ENCODE peak calls at places on chromosomes 16 and 17, in seven cellular contexts. M, X, E, W, S, Q and J are unnamed samples.

GRCh38 chr16:84603115-84603816 is 14.6 kb downstream of the COTL1 start:
- DNase-seq in M (peak), X (peak), E (peak), W (no peak), S (peak), Q (no peak), J (peak)

GRCh38 chr16:68059804-68060203 is 25.4 kb upstream of the NFATC3 start:
- DNase-seq in M (no peak), X (no peak), E (no peak), W (no peak), S (no peak), Q (no peak), J (no peak)

GRCh38 chr17:71792966-71793365 is 327.9 kb upstream of the SOX9 start:
- DNase-seq in M (no peak), X (no peak), E (no peak), W (no peak), S (no peak), Q (no peak), J (no peak)

GRCh38 chr17:27247071-27247957 is 46.6 kb upstream of the WSB1 start:
- DNase-seq in M (peak), X (peak), E (peak), W (peak), S (no peak), Q (no peak), J (peak)

GRCh38 chr17:39357488-39357887 is 43.9 kb downstream of the FBXL20 start:
- DNase-seq in M (no peak), X (no peak), E (no peak), W (no peak), S (no peak), Q (no peak), J (no peak)

GRCh38 chr16:51641191-51641765 is 490.2 kb upstream of the SALL1 start:
- DNase-seq in M (no peak), X (no peak), E (no peak), W (no peak), S (no peak), Q (no peak), J (no peak)

GRCh38 chr17:4003501-4004421 is 39.5 kb upstream of the ATP2A3 start:
- DNase-seq in M (no peak), X (no peak), E (peak), W (peak), S (peak), Q (no peak), J (peak)

GRCh38 chr16:5062790-5063765 is 2.7 kb downstream of the C16orf89 start:
- DNase-seq in M (no peak), X (peak), E (no peak), W (no peak), S (no peak), Q (no peak), J (no peak)

GRCh38 chr16:15777533-15778203 is 79.2 kb downstream of the MYH11 start:
- DNase-seq in M (no peak), X (peak), E (no peak), W (peak), S (no peak), Q (peak), J (no peak)

GRCh38 chr17:81494984-81495383 is 17.6 kb downstream of the ACTG1 start:
- DNase-seq in M (no peak), X (peak), E (no peak), W (no peak), S (no peak), Q (no peak), J (no peak)

GRCh38 chr17:15000661-15001060 is 264.5 kb downstream of the PMP22 start:
- DNase-seq in M (no peak), X (no peak), E (no peak), W (no peak), S (no peak), Q (no peak), J (no peak)

GRCh38 chr16:57984443-57985203 is 13.7 kb upstream of the CNGB1 start:
- DNase-seq in M (peak), X (peak), E (peak), W (peak), S (peak), Q (peak), J (peak)

GRCh38 chr17:1177099-1177996 is 2.4 kb downstream of the ABR start:
- DNase-seq in M (no peak), X (no peak), E (no peak), W (no peak), S (no peak), Q (no peak), J (no peak)

GRCh38 chr17:44108440-44109311 is 14.8 kb downstream of the HDAC5 start:
- DNase-seq in M (peak), X (peak), E (peak), W (peak), S (peak), Q (peak), J (peak)

GRCh38 chr16:10940501-10941079 is 1.7 kb downstream of the DEXI start:
- DNase-seq in M (no peak), X (no peak), E (no peak), W (no peak), S (no peak), Q (no peak), J (no peak)

GRCh38 chr16:12419151-12419550 is 384.5 kb downstream of the CPPED1 start:
- DNase-seq in M (no peak), X (no peak), E (no peak), W (no peak), S (no peak), Q (no peak), J (no peak)

GRCh38 chr17:80719449-80719848 is 174.8 kb downstream of the RPTOR start:
- DNase-seq in M (no peak), X (no peak), E (no peak), W (no peak), S (no peak), Q (no peak), J (no peak)

GRCh38 chr16:75147968-75148310 is 385 bp upstream of the ZFP1 start:
- DNase-seq in M (no peak), X (no peak), E (no peak), W (no peak), S (no peak), Q (no peak), J (no peak)

GRCh38 chr16:3674513-3675295 is 20.2 kb downstream of the DNASE1 start:
- DNase-seq in M (no peak), X (no peak), E (no peak), W (no peak), S (no peak), Q (no peak), J (no peak)

GRCh38 chr16:48317614-48318013 is 67.6 kb downstream of the SIAH1 start:
- DNase-seq in M (no peak), X (peak), E (no peak), W (no peak), S (no peak), Q (peak), J (no peak)

GRCh38 chr17:67050476-67051154 is 6.3 kb downstream of the CACNG1 start:
- DNase-seq in M (no peak), X (no peak), E (no peak), W (no peak), S (no peak), Q (no peak), J (no peak)

DNA sequence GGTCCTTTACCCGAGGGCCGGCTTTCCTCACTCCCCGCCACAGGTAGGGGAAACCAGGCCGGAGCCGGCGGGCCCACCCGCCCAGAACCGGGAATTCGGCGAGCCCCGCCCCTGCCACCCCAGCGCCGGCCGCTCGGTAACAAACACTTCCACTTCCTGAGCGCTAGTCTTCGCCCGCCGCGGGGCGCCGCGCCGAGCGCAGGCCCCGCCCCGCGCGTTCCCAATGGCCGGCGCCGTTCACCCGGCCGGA is 224 bp upstream of the NHERF1 start:
- DNase-seq in M (no peak), X (no peak), E (no peak), W (no peak), S (no peak), Q (no peak), J (no peak)
- TF ChIP-seq CTCF in M (peak), X (no peak), E (no peak), W (no peak), S (no peak), Q (no peak), J (peak)

GRCh38 chr17:70274255-70274654 is 104.9 kb downstream of the KCNJ2 start:
- DNase-seq in M (no peak), X (no peak), E (no peak), W (no peak), S (no peak), Q (no peak), J (no peak)
- H3K4me3 ChIP-seq in M (no peak), X (no peak), E (no peak), W (no peak), S (no peak), Q (no peak), J (no peak)

GRCh38 chr16:31094424-31095120 is at the start of gene VKORC1:
- DNase-seq in M (peak), X (peak), E (peak), W (peak), S (peak), Q (peak), J (peak)
- TF ChIP-seq EP300 in M (no peak), X (no peak), E (no peak), W (no peak), S (no peak), Q (no peak), J (no peak)

GRCh38 chr16:54462151-54462651 is 175.6 kb upstream of the IRX3 start:
- DNase-seq in M (no peak), X (no peak), E (no peak), W (no peak), S (no peak), Q (no peak), J (no peak)

GRCh38 chr16:54460254-54460860 is 173.8 kb upstream of the IRX3 start:
- DNase-seq in M (no peak), X (no peak), E (no peak), W (no peak), S (no peak), Q (no peak), J (no peak)

GRCh38 chr16:54459509-54460235 is 173.1 kb upstream of the IRX3 start:
- DNase-seq in M (no peak), X (no peak), E (no peak), W (no peak), S (no peak), Q (no peak), J (no peak)

GRCh38 chr16:54465063-54465462 is 178.5 kb upstream of the IRX3 start:
- DNase-seq in M (no peak), X (no peak), E (no peak), W (no peak), S (no peak), Q (no peak), J (no peak)

GRCh38 chr16:54462766-54463165 is 176.2 kb upstream of the IRX3 start:
- DNase-seq in M (no peak), X (no peak), E (no peak), W (no peak), S (no peak), Q (no peak), J (no peak)
- TF ChIP-seq CTCF in M (no peak), X (no peak), E (no peak), W (no peak), S (no peak), Q (no peak), J (no peak)

GRCh38 chr17:78180083-78180482 is 6.8 kb downstream of the TK1 start:
- DNase-seq in M (no peak), X (no peak), E (no peak), W (no peak), S (no peak), Q (no peak), J (no peak)
- H3K4me3 ChIP-seq in M (no peak), X (no peak), E (no peak), W (no peak), S (no peak), Q (no peak), J (no peak)

GRCh38 chr17:73269329-73269615 is 7.6 kb upstream of the CPSF4L start:
- DNase-seq in M (no peak), X (no peak), E (no peak), W (no peak), S (no peak), Q (no peak), J (no peak)

GRCh38 chr17:73274490-73274889 is 12.8 kb upstream of the CPSF4L start:
- DNase-seq in M (no peak), X (no peak), E (no peak), W (no peak), S (no peak), Q (no peak), J (no peak)

GRCh38 chr17:73269791-73270190 is 8.1 kb upstream of the CPSF4L start:
- DNase-seq in M (no peak), X (no peak), E (no peak), W (no peak), S (no peak), Q (no peak), J (no peak)

GRCh38 chr17:73271078-73271477 is 9.4 kb upstream of the CPSF4L start:
- DNase-seq in M (no peak), X (no peak), E (peak), W (no peak), S (no peak), Q (no peak), J (no peak)

DNA sequence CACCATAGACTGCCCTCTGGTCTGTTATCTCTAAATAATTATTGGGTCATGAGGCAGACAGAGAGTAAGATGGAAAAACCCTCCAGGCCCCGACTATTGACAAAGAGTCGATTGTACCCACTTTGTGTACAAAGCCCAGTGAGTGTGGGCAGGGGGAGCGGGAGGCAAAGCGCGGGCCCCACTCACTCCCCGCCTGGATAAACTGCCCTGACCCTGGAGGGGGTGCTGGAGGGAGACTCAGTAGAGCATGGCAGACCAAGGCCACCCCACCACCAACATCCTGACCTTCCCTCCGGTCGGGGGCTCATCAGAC is 11.2 kb upstream of the CPSF4L start:
- DNase-seq in M (no peak), X (no peak), E (no peak), W (peak), S (no peak), Q (no peak), J (no peak)
- TF ChIP-seq EP300 in M (no peak), X (no peak), E (no peak), W (peak), S (no peak), Q (no peak), J (no peak)